ENCODE peak calls at places on chromosomes 1 and 21, in four cellular contexts. K is esophagus muscularis mucosa, W is PC-9, R is GM12864. D is an unnamed sample.

GRCh38 chr1:105260018-105260417 is 1510.3 kb downstream of the AMY1C start:
- DNase-seq in K (no peak), W (no peak), R (no peak), D (no peak)

GRCh38 chr1:155006601-155007101 is 4.0 kb downstream of the ZBTB7B start:
- DNase-seq in K (no peak), W (no peak), R (no peak), D (no peak)

GRCh38 chr1:53062731-53063591 is 948 bp downstream of the PODN start:
- DNase-seq in K (no peak), W (no peak), R (no peak), D (no peak)

GRCh38 chr1:4549933-4550332 is 104.5 kb upstream of the AJAP1 start:
- DNase-seq in K (no peak), W (no peak), R (no peak), D (no peak)

GRCh38 chr1:169964206-169964605 is 70.5 kb upstream of the SCYL3 start:
- DNase-seq in K (no peak), W (no peak), R (no peak), D (no peak)

GRCh38 chr1:61941794-61942193 is 199.5 kb downstream of the PATJ start:
- DNase-seq in K (no peak), W (no peak), R (no peak), D (no peak)

GRCh38 chr1:2561446-2561845 is 5.3 kb downstream of the TNFRSF14 start:
- DNase-seq in K (no peak), W (no peak), R (no peak), D (no peak)

GRCh38 chr1:39722495-39722894 is 16.2 kb upstream of the PPIE start:
- DNase-seq in K (peak; percentile 37), W (no peak), R (no peak), D (no peak)

GRCh38 chr1:205228052-205228451 is 306 bp downstream of the TMCC2 start:
- DNase-seq in K (no peak), W (no peak), R (no peak), D (no peak)

GRCh38 chr21:33296156-33296555 is 28.6 kb upstream of the IFNAR1 start:
- DNase-seq in K (no peak), W (no peak), R (no peak), D (no peak)

GRCh38 chr1:86356247-86356646 is 39.9 kb downstream of the ODF2L start:
- DNase-seq in K (no peak), W (no peak), R (no peak), D (no peak)

GRCh38 chr1:21216835-21217811 is 40.4 kb upstream of the EIF4G3 start:
- DNase-seq in K (no peak), W (peak; percentile 37), R (peak; percentile 24), D (no peak)

GRCh38 chr1:205920159-205920558 is 23.1 kb downstream of the SLC26A9 start:
- DNase-seq in K (no peak), W (no peak), R (no peak), D (no peak)

GRCh38 chr1:247332215-247332900 is 691 bp upstream of the ZNF496 start:
- DNase-seq in K (no peak), W (no peak), R (no peak), D (no peak)

GRCh38 chr1:113770031-113770430 is 10.7 kb upstream of the PHTF1 start:
- DNase-seq in K (no peak), W (no peak), R (no peak), D (no peak)

GRCh38 chr1:224378855-224379631 is 22.4 kb downstream of the CNIH4 start:
- DNase-seq in K (no peak), W (no peak), R (no peak), D (no peak)

GRCh38 chr1:183983371-183984105 is 54.0 kb downstream of the COLGALT2 start:
- DNase-seq in K (no peak), W (no peak), R (no peak), D (no peak)

GRCh38 chr1:177351361-177352108 is 180.8 kb downstream of the BRINP2 start:
- DNase-seq in K (peak; percentile 17), W (no peak), R (no peak), D (no peak)

GRCh38 chr1:232280910-232281309 is 349.0 kb downstream of the SIPA1L2 start:
- DNase-seq in K (no peak), W (no peak), R (no peak), D (no peak)

GRCh38 chr1:4048921-4049320 is 148.8 kb upstream of the C1orf174 start:
- DNase-seq in K (no peak), W (no peak), R (no peak), D (no peak)

GRCh38 chr1:237672748-237673147 is 218.0 kb downstream of the ZP4 start:
- DNase-seq in K (no peak), W (no peak), R (no peak), D (no peak)

GRCh38 chr1:43937179-43937865 is 3.7 kb downstream of the ARTN start:
- DNase-seq in K (no peak), W (no peak), R (no peak), D (no peak)

GRCh38 chr21:28719731-28720130 is 272.9 kb downstream of the LTN1 start:
- DNase-seq in K (no peak), W (no peak), R (no peak), D (no peak)

GRCh38 chr21:41895643-41896493 is 16.7 kb upstream of the PRDM15 start:
- DNase-seq in K (no peak), W (no peak), R (no peak), D (no peak)

GRCh38 chr1:233730809-233731208 is 116.9 kb downstream of the KCNK1 start:
- DNase-seq in K (no peak), W (no peak), R (no peak), D (no peak)

GRCh38 chr1:13543927-13544556 is 30.2 kb upstream of the LRRC38 start:
- DNase-seq in K (no peak), W (peak; percentile 12), R (no peak), D (no peak)

GRCh38 chr1:224368409-224368808 is 11.7 kb downstream of the CNIH4 start:
- DNase-seq in K (no peak), W (no peak), R (peak; percentile 18), D (no peak)

GRCh38 chr1:45815667-45816458 is 12.5 kb downstream of the MAST2 start:
- DNase-seq in K (no peak), W (no peak), R (no peak), D (no peak)

GRCh38 chr1:36160949-36161485 is 5.1 kb downstream of the MAP7D1 start:
- DNase-seq in K (no peak), W (peak; percentile 64), R (no peak), D (peak; percentile 47)